ENCODE peak calls at places on chromosomes 7 and 10, in four cellular contexts. E is A549, Z is K562, T is IMR-90. L is an unnamed sample.
A peak's percentile ranks its signal among the peaks of the same experiment; 100 is the strongest.

GRCh38 chr10:29470843-29471482 is 163.8 kb downstream of the SVIL start:
- DNase-seq in E (no peak), Z (no peak), T (no peak), L (no peak)

GRCh38 chr10:14601872-14602725 is 172.6 kb downstream of the FAM107B start:
- DNase-seq in E (peak; percentile 74), Z (no peak), T (peak; percentile 84), L (peak; percentile 72)

GRCh38 chr10:1534820-1535219 is 202.5 kb downstream of the ADARB2 start:
- DNase-seq in E (no peak), Z (no peak), T (no peak), L (no peak)

GRCh38 chr7:135980665-135981180 is 3.6 kb upstream of the MTPN start:
- DNase-seq in E (no peak), Z (peak; percentile 40), T (peak; percentile 39), L (no peak)

GRCh38 chr10:110946496-110946895 is 27.1 kb downstream of the SHOC2 start:
- DNase-seq in E (no peak), Z (no peak), T (no peak), L (no peak)

GRCh38 chr7:85851571-85852193 is 664.8 kb upstream of the SEMA3D start:
- DNase-seq in E (peak; percentile 68), Z (no peak), T (peak; percentile 69), L (peak; percentile 16)

GRCh38 chr7:95871078-95871848 is 98.9 kb downstream of the DYNC1I1 start:
- DNase-seq in E (peak; percentile 55), Z (peak; percentile 51), T (peak; percentile 45), L (peak; percentile 43)

GRCh38 chr7:106177738-106178592 is 65.9 kb upstream of the SYPL1 start:
- DNase-seq in E (no peak), Z (no peak), T (no peak), L (no peak)

GRCh38 chr7:91628742-91629141 is 251.8 kb downstream of the MTERF1 start:
- DNase-seq in E (no peak), Z (no peak), T (no peak), L (no peak)

GRCh38 chr7:155234950-155235789 is 62.5 kb upstream of the INSIG1 start:
- DNase-seq in E (peak; percentile 73), Z (no peak), T (peak; percentile 26), L (no peak)

GRCh38 chr10:86410542-86411124 is 44.0 kb upstream of the GRID1 start:
- DNase-seq in E (peak; percentile 63), Z (no peak), T (peak; percentile 89), L (peak; percentile 94)

GRCh38 chr10:126902157-126902556 is 3.1 kb upstream of the DOCK1 start:
- DNase-seq in E (peak; percentile 69), Z (no peak), T (peak; percentile 69), L (peak; percentile 9)

GRCh38 chr10:128219295-128219694 is 93.1 kb upstream of the MKI67 start:
- DNase-seq in E (no peak), Z (no peak), T (no peak), L (no peak)

GRCh38 chr10:121237718-121238117 is 360.5 kb downstream of the FGFR2 start:
- DNase-seq in E (peak; percentile 10), Z (peak; percentile 5), T (no peak), L (no peak)

GRCh38 chr7:54785261-54785660 is 26.2 kb upstream of the SEC61G start:
- DNase-seq in E (no peak), Z (no peak), T (peak; percentile 30), L (no peak)

GRCh38 chr7:50856821-50857220 is 74.1 kb upstream of the GRB10 start:
- DNase-seq in E (no peak), Z (no peak), T (no peak), L (no peak)

GRCh38 chr7:28853150-28853549 is 105.0 kb downstream of the TRIL start:
- DNase-seq in E (no peak), Z (no peak), T (no peak), L (no peak)

GRCh38 chr10:124378817-124379510 is 39.8 kb downstream of the OAT start:
- DNase-seq in E (no peak), Z (no peak), T (no peak), L (no peak)

GRCh38 chr7:101173752-101174244 is 6.3 kb downstream of the NAT16 start:
- DNase-seq in E (peak; percentile 81), Z (peak; percentile 94), T (no peak), L (no peak)

GRCh38 chr10:24826022-24826421 is 102.3 kb upstream of the ARHGAP21 start:
- DNase-seq in E (no peak), Z (no peak), T (peak; percentile 78), L (no peak)

GRCh38 chr10:132866601-132867381 is 75.6 kb downstream of the CFAP46 start:
- DNase-seq in E (no peak), Z (no peak), T (no peak), L (no peak)

GRCh38 chr10:77836299-77836820 is 90.2 kb downstream of the DLG5 start:
- DNase-seq in E (peak; percentile 29), Z (peak; percentile 92), T (peak; percentile 22), L (no peak)

GRCh38 chr7:44963526-44964290 is 15.1 kb downstream of the MYO1G start:
- DNase-seq in E (no peak), Z (no peak), T (no peak), L (no peak)

GRCh38 chr10:53601260-53601875 is 828.8 kb upstream of the MBL2 start:
- DNase-seq in E (peak; percentile 40), Z (peak; percentile 12), T (peak; percentile 28), L (peak; percentile 11)

GRCh38 chr7:108088729-108089128 is 41.4 kb downstream of the LAMB4 start:
- DNase-seq in E (no peak), Z (no peak), T (no peak), L (no peak)

GRCh38 chr7:73827568-73828106 is 3.2 kb upstream of the CLDN4 start:
- DNase-seq in E (peak; percentile 69), Z (no peak), T (no peak), L (no peak)

GRCh38 chr7:30476401-30477145 is 2.0 kb downstream of the NOD1 start:
- DNase-seq in E (no peak), Z (no peak), T (no peak), L (no peak)

GRCh38 chr10:62959553-62959952 is 143.4 kb upstream of the EGR2 start:
- DNase-seq in E (no peak), Z (no peak), T (no peak), L (no peak)

GRCh38 chr7:7795736-7796135 is 77.3 kb upstream of the RPA3 start:
- DNase-seq in E (peak; percentile 52), Z (no peak), T (peak; percentile 79), L (peak; percentile 9)

GRCh38 chr10:119287613-119287991 is 80.2 kb downstream of the GRK5 start:
- DNase-seq in E (no peak), Z (no peak), T (no peak), L (no peak)

GRCh38 chr10:68099736-68100135 is 9.6 kb upstream of the MYPN start:
- DNase-seq in E (no peak), Z (no peak), T (peak; percentile 89), L (no peak)

GRCh38 chr10:28130267-28130666 is 131.4 kb upstream of the ODAD2 start:
- DNase-seq in E (no peak), Z (no peak), T (peak; percentile 75), L (no peak)

GRCh38 chr10:1293147-1293546 is 237.0 kb downstream of the WDR37 start:
- DNase-seq in E (no peak), Z (no peak), T (no peak), L (no peak)

GRCh38 chr7:20030915-20031362 is 186.2 kb downstream of the MACC1 start:
- DNase-seq in E (no peak), Z (no peak), T (peak; percentile 50), L (no peak)

GRCh38 chr7:125316451-125316850 is 386.8 kb upstream of the POT1 start:
- DNase-seq in E (peak; percentile 15), Z (no peak), T (no peak), L (peak; percentile 8)

GRCh38 chr7:94350729-94351128 is 44.0 kb upstream of the COL1A2 start:
- DNase-seq in E (no peak), Z (no peak), T (no peak), L (no peak)

GRCh38 chr7:129644634-129645230 is 33.2 kb downstream of the NRF1 start:
- DNase-seq in E (peak; percentile 55), Z (no peak), T (peak; percentile 68), L (peak; percentile 37)

GRCh38 chr10:27743736-27744477 is 1.7 kb downstream of the MKX start:
- DNase-seq in E (peak; percentile 11), Z (no peak), T (peak; percentile 8), L (no peak)

GRCh38 chr7:85275204-85275603 is 88.3 kb upstream of the SEMA3D start:
- DNase-seq in E (no peak), Z (no peak), T (no peak), L (no peak)

GRCh38 chr7:98329974-98330373 is 48.5 kb downstream of the BRI3 start:
- DNase-seq in E (no peak), Z (no peak), T (peak; percentile 72), L (no peak)
- TF ChIP-seq MAFK in E (no peak), Z (no peak), T (no peak), L (no peak)

GRCh38 chr10:123379156-123379555 is 225.0 kb downstream of the BUB3 start:
- DNase-seq in E (no peak), Z (no peak), T (no peak), L (no peak)

GRCh38 chr10:123375738-123376137 is 221.5 kb downstream of the BUB3 start:
- DNase-seq in E (no peak), Z (no peak), T (no peak), L (no peak)

GRCh38 chr10:123380491-123381085 is 226.4 kb downstream of the BUB3 start:
- DNase-seq in E (peak; percentile 35), Z (no peak), T (no peak), L (peak; percentile 15)

GRCh38 chr10:123378302-123378701 is 224.1 kb downstream of the BUB3 start:
- DNase-seq in E (no peak), Z (no peak), T (no peak), L (no peak)

GRCh38 chr10:123377883-123378282 is 223.7 kb downstream of the BUB3 start:
- DNase-seq in E (peak; percentile 4), Z (no peak), T (no peak), L (peak; percentile 34)
- TF ChIP-seq MAFK in E (no peak), Z (no peak), T (no peak), L (no peak)

GRCh38 chr10:118041316-118041715 is 5.4 kb downstream of the RAB11FIP2 start:
- DNase-seq in E (no peak), Z (no peak), T (peak; percentile 76), L (no peak)
- TF ChIP-seq MAFK in E (no peak), Z (no peak), T (no peak), L (no peak)

DNA sequence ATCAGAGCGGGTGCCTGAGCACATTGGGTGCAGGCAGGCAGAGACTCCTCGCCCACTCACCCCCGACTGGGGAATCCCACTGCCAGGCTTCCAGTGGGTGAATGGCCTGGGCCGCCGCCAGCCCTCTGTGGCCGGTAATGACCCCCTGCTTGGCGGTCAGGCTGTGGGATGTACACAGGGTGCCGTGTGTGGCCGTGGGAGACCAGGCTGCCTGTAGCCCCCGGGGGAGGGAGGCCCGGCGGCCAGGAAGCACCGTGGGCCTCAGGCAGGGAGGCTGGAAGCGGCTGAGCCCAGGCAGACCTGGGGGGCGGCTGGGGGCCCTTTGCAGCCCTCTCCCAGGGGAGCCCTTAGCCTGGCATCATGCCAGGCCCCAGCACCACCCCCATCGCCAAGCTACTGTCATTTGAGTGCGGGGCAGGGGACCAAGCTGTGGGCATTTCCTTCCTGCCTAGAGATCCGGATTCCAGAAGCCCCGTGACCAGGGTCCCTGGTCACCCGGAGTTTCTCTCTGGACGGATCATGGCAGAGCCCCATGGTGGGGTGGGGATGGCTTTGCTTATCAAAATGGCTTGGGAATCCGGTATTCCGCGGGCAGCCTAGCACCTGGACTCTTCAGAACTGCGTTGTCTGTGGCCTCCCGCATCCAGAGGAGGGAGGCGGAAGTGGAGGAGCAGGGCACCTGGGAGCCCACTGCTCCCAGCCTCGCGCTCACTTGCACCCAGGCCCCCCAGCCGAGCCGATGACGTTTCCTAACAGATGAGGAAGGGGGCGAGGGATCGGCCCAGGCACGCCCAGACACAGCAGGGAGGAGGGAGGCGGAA is 1.1 kb downstream of the TTYH3 start:
- DNase-seq in E (peak; percentile 63), Z (no peak), T (peak; percentile 69), L (no peak)
- TF ChIP-seq MAFK in E (no peak), Z (no peak), T (no peak), L (no peak)